ENCODE peak calls at places on chromosomes 4 and X, in four cellular contexts. One of them, this sample, is unnamed.

GRCh38 chr4:188270273-188271069 is 131.2 kb downstream of the TRIML1 start:
- DNase-seq in CD8-positive, alpha-beta T cell: no peak
- DNase-seq in endothelial cell: no peak
- DNase-seq in colonic mucosa: no peak
- DNase-seq in this sample: no peak

GRCh38 chr4:97530676-97531075 is 612.6 kb downstream of the STPG2 start:
- DNase-seq in CD8-positive, alpha-beta T cell: no peak
- DNase-seq in endothelial cell: no peak
- DNase-seq in colonic mucosa: no peak
- DNase-seq in this sample: no peak

GRCh38 chrX:130081421-130082045 is 28.8 kb downstream of the ELF4 start:
- DNase-seq in endothelial cell: no peak
- DNase-seq in CD8-positive, alpha-beta T cell: no peak
- DNase-seq in colonic mucosa: no peak
- DNase-seq in this sample: no peak

GRCh38 chr4:176745902-176746301 is 46.8 kb downstream of the VEGFC start:
- DNase-seq in endothelial cell: no peak
- DNase-seq in CD8-positive, alpha-beta T cell: no peak
- DNase-seq in colonic mucosa: no peak
- DNase-seq in this sample: no peak

GRCh38 chrX:19007868-19008267 is 24.0 kb upstream of the PHKA2 start:
- DNase-seq in endothelial cell: no peak
- DNase-seq in CD8-positive, alpha-beta T cell: no peak
- DNase-seq in colonic mucosa: no peak
- DNase-seq in this sample: no peak

GRCh38 chrX:259692-260355 is 21.4 kb upstream of the PLCXD1 start:
- DNase-seq in endothelial cell: no peak
- DNase-seq in CD8-positive, alpha-beta T cell: no peak
- DNase-seq in colonic mucosa: peak
- DNase-seq in this sample: no peak

GRCh38 chr4:174808119-174808518 is 20.9 kb downstream of the GLRA3 start:
- DNase-seq in endothelial cell: no peak
- DNase-seq in colonic mucosa: no peak
- DNase-seq in CD8-positive, alpha-beta T cell: no peak
- DNase-seq in this sample: no peak

GRCh38 chr4:73267050-73267449 is 8.5 kb upstream of the ANKRD17 start:
- DNase-seq in CD8-positive, alpha-beta T cell: no peak
- DNase-seq in endothelial cell: no peak
- DNase-seq in colonic mucosa: no peak
- DNase-seq in this sample: no peak

GRCh38 chrX:38868941-38869378 is 67.7 kb downstream of the MID1IP1 start:
- DNase-seq in CD8-positive, alpha-beta T cell: no peak
- DNase-seq in endothelial cell: no peak
- DNase-seq in colonic mucosa: no peak
- DNase-seq in this sample: no peak

GRCh38 chr4:105171912-105172311 is 25.2 kb downstream of the TET2 start:
- DNase-seq in CD8-positive, alpha-beta T cell: no peak
- DNase-seq in endothelial cell: no peak
- DNase-seq in colonic mucosa: no peak
- DNase-seq in this sample: no peak

GRCh38 chrX:111914398-111915092 is 38.6 kb downstream of the TRPC5OS start:
- DNase-seq in CD8-positive, alpha-beta T cell: no peak
- DNase-seq in colonic mucosa: no peak
- DNase-seq in endothelial cell: no peak
- DNase-seq in this sample: no peak

GRCh38 chr4:56158483-56158882 is 209.7 kb downstream of the CEP135 start:
- DNase-seq in endothelial cell: no peak
- DNase-seq in CD8-positive, alpha-beta T cell: no peak
- DNase-seq in colonic mucosa: peak
- DNase-seq in this sample: no peak

GRCh38 chr4:44760142-44760898 is 34.0 kb upstream of the GNPDA2 start:
- DNase-seq in endothelial cell: peak
- DNase-seq in CD8-positive, alpha-beta T cell: no peak
- DNase-seq in colonic mucosa: no peak
- DNase-seq in this sample: no peak
- TF ChIP-seq CTCF in endothelial cell: peak
- TF ChIP-seq CTCF in CD8-positive, alpha-beta T cell: peak
- TF ChIP-seq CTCF in colonic mucosa: no peak
- TF ChIP-seq CTCF in this sample: peak

GRCh38 chrX:100895365-100896075 is 21.4 kb upstream of the NOX1 start:
- DNase-seq in colonic mucosa: no peak
- DNase-seq in endothelial cell: peak
- DNase-seq in CD8-positive, alpha-beta T cell: no peak
- DNase-seq in this sample: no peak
- TF ChIP-seq CTCF in colonic mucosa: peak
- TF ChIP-seq CTCF in endothelial cell: no peak
- TF ChIP-seq CTCF in CD8-positive, alpha-beta T cell: peak
- TF ChIP-seq CTCF in this sample: peak

GRCh38 chr4:4595252-4595651 is 53.4 kb upstream of the STX18 start:
- DNase-seq in colonic mucosa: no peak
- DNase-seq in endothelial cell: no peak
- DNase-seq in CD8-positive, alpha-beta T cell: no peak
- DNase-seq in this sample: no peak
- TF ChIP-seq CTCF in colonic mucosa: no peak
- TF ChIP-seq CTCF in endothelial cell: peak
- TF ChIP-seq CTCF in CD8-positive, alpha-beta T cell: no peak
- TF ChIP-seq CTCF in this sample: peak

DNA sequence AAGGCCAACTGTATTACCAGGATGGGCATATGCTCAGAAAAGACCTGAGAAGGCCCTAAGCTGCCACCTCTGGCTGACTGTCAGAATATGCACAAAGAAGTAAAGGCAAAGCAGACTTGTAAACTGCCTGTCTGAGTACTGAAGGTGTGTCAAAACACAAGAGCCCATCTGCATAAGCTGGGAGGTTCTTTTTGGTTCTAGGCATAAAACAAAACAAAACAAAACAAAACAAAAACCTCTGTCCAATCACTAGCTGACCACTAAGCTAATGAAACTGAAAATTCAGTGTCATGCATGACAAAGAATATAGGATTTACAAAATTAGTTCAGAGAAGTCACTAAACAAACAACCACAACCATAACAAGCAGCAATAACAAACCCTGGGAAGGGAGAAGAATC is 20.6 kb downstream of the SH3D19 start:
- DNase-seq in colonic mucosa: no peak
- DNase-seq in CD8-positive, alpha-beta T cell: no peak
- DNase-seq in endothelial cell: no peak
- DNase-seq in this sample: no peak
- TF ChIP-seq CTCF in colonic mucosa: no peak
- TF ChIP-seq CTCF in CD8-positive, alpha-beta T cell: no peak
- TF ChIP-seq CTCF in endothelial cell: no peak
- TF ChIP-seq CTCF in this sample: no peak

GRCh38 chrX:66728818-66729271 is 90.0 kb upstream of the EDA2R start:
- DNase-seq in colonic mucosa: peak
- DNase-seq in CD8-positive, alpha-beta T cell: peak
- DNase-seq in endothelial cell: peak
- DNase-seq in this sample: peak

GRCh38 chrX:66731398-66731797 is 92.5 kb upstream of the EDA2R start:
- DNase-seq in endothelial cell: no peak
- DNase-seq in colonic mucosa: no peak
- DNase-seq in CD8-positive, alpha-beta T cell: no peak
- DNase-seq in this sample: no peak
- TF ChIP-seq CTCF in endothelial cell: peak
- TF ChIP-seq CTCF in colonic mucosa: peak
- TF ChIP-seq CTCF in CD8-positive, alpha-beta T cell: no peak
- TF ChIP-seq CTCF in this sample: peak

GRCh38 chr4:154927126-154927525 is 146.1 kb downstream of the RBM46 start:
- DNase-seq in endothelial cell: no peak
- DNase-seq in CD8-positive, alpha-beta T cell: no peak
- DNase-seq in colonic mucosa: no peak
- DNase-seq in this sample: no peak

DNA sequence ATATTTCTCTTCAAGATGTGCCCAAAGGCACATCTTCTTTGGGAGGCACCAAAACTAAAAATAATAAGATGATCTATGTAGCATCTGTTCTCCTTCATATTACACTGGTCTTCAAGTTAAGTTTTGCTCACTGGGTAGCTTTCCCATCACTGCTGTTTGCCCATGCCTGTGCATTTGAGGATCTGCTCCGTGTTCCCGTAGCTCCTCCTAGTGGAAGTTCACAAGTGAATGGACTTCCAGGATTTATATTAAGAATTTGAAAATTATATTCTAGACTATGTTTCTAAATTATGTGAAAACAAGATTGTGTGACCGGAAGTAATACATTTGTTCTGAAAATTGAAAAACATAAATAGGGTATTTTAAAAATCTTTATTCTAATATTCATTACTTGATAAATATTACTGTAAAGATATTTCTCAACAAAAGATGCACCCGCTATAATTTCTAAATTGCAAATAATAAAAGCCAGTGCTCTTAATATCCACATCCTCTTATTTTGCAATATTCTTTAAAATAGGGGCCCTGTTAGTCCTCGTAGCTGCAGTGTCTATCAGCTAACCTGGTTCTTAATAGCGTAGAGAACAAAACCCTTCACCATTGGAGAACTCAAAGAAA is 147.7 kb downstream of the RBM46 start:
- DNase-seq in endothelial cell: peak
- DNase-seq in colonic mucosa: no peak
- DNase-seq in CD8-positive, alpha-beta T cell: no peak
- DNase-seq in this sample: no peak
- TF ChIP-seq CTCF in endothelial cell: peak
- TF ChIP-seq CTCF in colonic mucosa: no peak
- TF ChIP-seq CTCF in CD8-positive, alpha-beta T cell: no peak
- TF ChIP-seq CTCF in this sample: peak

GRCh38 chrX:22300130-22300529 is 27.4 kb downstream of the CBLL2 start:
- DNase-seq in endothelial cell: no peak
- DNase-seq in colonic mucosa: no peak
- DNase-seq in CD8-positive, alpha-beta T cell: no peak
- DNase-seq in this sample: no peak
- TF ChIP-seq CTCF in endothelial cell: no peak
- TF ChIP-seq CTCF in colonic mucosa: no peak
- TF ChIP-seq CTCF in CD8-positive, alpha-beta T cell: no peak
- TF ChIP-seq CTCF in this sample: no peak

GRCh38 chr4:138003248-138003647 is 238.9 kb downstream of the SLC7A11 start:
- DNase-seq in colonic mucosa: no peak
- DNase-seq in endothelial cell: no peak
- DNase-seq in CD8-positive, alpha-beta T cell: no peak
- DNase-seq in this sample: no peak
- TF ChIP-seq CTCF in colonic mucosa: no peak
- TF ChIP-seq CTCF in endothelial cell: no peak
- TF ChIP-seq CTCF in CD8-positive, alpha-beta T cell: no peak
- TF ChIP-seq CTCF in this sample: no peak

DNA sequence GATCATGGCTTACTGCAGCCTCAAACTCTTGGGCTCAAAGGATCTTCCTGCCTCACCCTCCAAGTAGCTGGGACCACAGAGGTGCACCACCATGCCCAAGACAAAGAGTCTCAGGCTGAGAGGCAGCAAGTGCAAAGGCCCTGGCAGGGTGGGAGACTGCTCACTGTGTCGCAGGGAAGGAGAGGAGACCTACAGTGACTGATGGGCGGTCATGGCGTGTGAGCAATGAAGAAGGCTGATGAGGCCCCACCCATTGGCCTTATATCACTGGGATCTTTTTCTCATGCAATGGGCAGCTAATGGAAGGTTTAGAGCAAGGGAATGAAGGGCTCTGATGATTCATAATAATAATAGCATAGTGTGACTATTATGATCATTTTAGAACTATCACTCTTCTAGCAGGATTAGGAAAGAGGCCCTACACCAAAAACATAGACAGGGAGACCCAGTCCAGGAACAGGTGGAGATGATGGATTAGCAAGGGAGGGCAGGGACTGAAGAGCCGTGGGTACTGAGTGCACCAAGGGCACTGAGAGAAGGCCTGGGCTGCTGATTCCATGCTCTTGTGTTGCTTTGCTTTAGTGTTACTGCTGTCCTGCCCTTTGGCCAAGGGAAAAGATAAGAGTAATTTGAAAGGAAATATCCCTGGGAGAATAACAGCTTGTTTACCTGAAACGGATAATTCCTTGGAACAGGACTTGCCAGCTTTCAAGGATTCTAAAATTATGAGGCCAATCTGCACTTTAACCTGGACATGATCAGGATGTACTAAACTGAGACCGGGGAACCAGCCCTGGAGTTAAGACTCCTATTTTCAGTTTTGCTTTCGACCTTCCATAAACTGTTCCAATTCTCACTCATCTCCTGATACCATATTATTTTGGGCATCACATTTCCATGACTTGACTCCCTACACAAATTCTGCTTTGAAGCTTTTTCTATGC is 20.6 kb downstream of the FAM9C start:
- DNase-seq in CD8-positive, alpha-beta T cell: no peak
- DNase-seq in endothelial cell: no peak
- DNase-seq in colonic mucosa: no peak
- DNase-seq in this sample: no peak
- TF ChIP-seq CTCF in CD8-positive, alpha-beta T cell: no peak
- TF ChIP-seq CTCF in endothelial cell: no peak
- TF ChIP-seq CTCF in colonic mucosa: no peak
- TF ChIP-seq CTCF in this sample: no peak

GRCh38 chrX:35098419-35098818 is 155.8 kb downstream of the FAM47B start:
- DNase-seq in CD8-positive, alpha-beta T cell: no peak
- DNase-seq in endothelial cell: no peak
- DNase-seq in colonic mucosa: no peak
- DNase-seq in this sample: no peak
- TF ChIP-seq CTCF in CD8-positive, alpha-beta T cell: no peak
- TF ChIP-seq CTCF in endothelial cell: no peak
- TF ChIP-seq CTCF in colonic mucosa: no peak
- TF ChIP-seq CTCF in this sample: no peak